ENCODE peak calls at places on chromosomes 16 and 17, in four cellular contexts. V is stomach, T is aorta, H is cardiac muscle cell. S is an unnamed sample.
A peak's percentile ranks its signal among the peaks of the same experiment; 100 is the strongest.

GRCh38 chr16:13307255-13307654 is 405.9 kb downstream of the SHISA9 start:
- DNase-seq in V (no peak), H (no peak), T (no peak), S (no peak)

GRCh38 chr17:77771145-77771544 is 187.4 kb upstream of the TNRC6C start:
- DNase-seq in V (no peak), H (no peak), T (no peak), S (no peak)

GRCh38 chr17:82475458-82475857 is 16.9 kb downstream of the NARF start:
- DNase-seq in T (no peak), V (no peak), H (no peak), S (no peak)

GRCh38 chr17:71625330-71625729 is 495.5 kb upstream of the SOX9 start:
- DNase-seq in T (no peak), V (no peak), H (no peak), S (no peak)

GRCh38 chr17:56918916-56919315 is 5.1 kb upstream of the TRIM25 start:
- DNase-seq in T (no peak), V (no peak), H (peak; percentile 88), S (peak; percentile 39)

GRCh38 chr17:31491794-31492171 is 100.3 kb downstream of the RAB11FIP4 start:
- DNase-seq in V (no peak), H (no peak), T (no peak), S (no peak)

GRCh38 chr16:56041556-56042140 is 149.6 kb upstream of the GNAO1 start:
- DNase-seq in H (no peak), T (no peak), V (no peak), S (peak; percentile 5)

GRCh38 chr16:87790278-87791023 is 24.7 kb upstream of the KLHDC4 start:
- DNase-seq in V (peak; percentile 40), H (no peak), T (no peak), S (no peak)

GRCh38 chr16:55328611-55329569 is 4.9 kb downstream of the IRX6 start:
- DNase-seq in V (no peak), T (no peak), H (no peak), S (no peak)

GRCh38 chr16:3349175-3349574 is 6.5 kb upstream of the OR2C1 start:
- DNase-seq in V (no peak), T (no peak), H (no peak), S (no peak)

GRCh38 chr17:38747385-38748328 is 479 bp downstream of the PCGF2 start:
- DNase-seq in T (peak; percentile 60), V (no peak), H (peak; percentile 48), S (no peak)

GRCh38 chr17:38750312-38751121 is 2.0 kb upstream of the PSMB3 start:
- DNase-seq in V (no peak), H (no peak), T (no peak), S (no peak)

GRCh38 chr17:38750044-38750311 is 1.8 kb upstream of the PCGF2 start:
- DNase-seq in T (no peak), V (no peak), H (no peak), S (no peak)

GRCh38 chr17:38748329-38749221 is at the start of gene PCGF2:
- DNase-seq in T (peak; percentile 94), V (peak; percentile 85), H (peak; percentile 95), S (no peak)

GRCh38 chr17:38749222-38750043 is 1.3 kb upstream of the PCGF2 start:
- DNase-seq in H (peak; percentile 84), T (peak; percentile 91), V (peak; percentile 81), S (no peak)
- H3K4me1 ChIP-seq in H (peaks cover 16% of the 10 kb centered on the region), T (no peaks in the 10 kb centered on the region), V (peaks cover 81% of the 10 kb centered on the region), S (peaks cover 60% of the 10 kb centered on the region)

GRCh38 chr17:4541041-4541327 is 14.2 kb downstream of the MYBBP1A start:
- DNase-seq in H (no peak), V (no peak), T (no peak), S (no peak)
- H3K27ac ChIP-seq in H (no peak overlapping the region), V (peak overlapping the region; percentile 65), T (no peak overlapping the region), S (no peak overlapping the region)

GRCh38 chr17:49566668-49567071 is 9.0 kb upstream of the NXPH3 start:
- DNase-seq in V (no peak), H (no peak), T (peak; percentile 22), S (no peak)
- H3K27me3 ChIP-seq in V (peaks cover 10% of the 10 kb centered on the region), H (peaks cover 14% of the 10 kb centered on the region), T (no peaks in the 10 kb centered on the region), S (no peaks in the 10 kb centered on the region)

DNA sequence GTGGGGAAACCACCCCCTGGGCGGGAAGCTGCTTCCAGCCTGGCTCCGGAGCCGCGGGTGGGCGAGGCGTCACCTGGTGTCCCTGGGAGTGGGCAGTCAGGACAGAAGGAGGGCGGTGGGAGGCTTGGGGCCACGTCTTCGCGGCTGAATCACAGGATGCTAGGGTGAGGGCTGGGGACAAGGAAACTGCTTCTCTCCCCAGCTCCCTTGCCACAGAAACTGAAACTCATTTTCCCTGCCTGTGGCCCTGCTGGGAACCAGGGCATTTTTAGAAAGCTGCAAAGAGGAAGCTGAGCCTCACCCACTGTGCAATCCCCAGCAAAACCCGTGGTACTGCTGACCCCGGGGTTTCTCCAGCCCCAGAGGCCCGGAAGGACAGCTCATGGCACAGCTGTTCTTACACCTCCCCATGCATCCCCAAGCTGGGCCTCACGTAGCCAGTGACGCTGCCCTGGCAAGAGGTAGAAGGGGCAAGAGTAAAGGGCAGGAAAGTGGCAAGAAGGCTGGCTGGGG is 8.2 kb downstream of the RHBDF2 start:
- DNase-seq in T (peak; percentile 92), V (peak; percentile 68), H (peak; percentile 80), S (no peak)
- H3K4me1 ChIP-seq in T (no peaks in the 10 kb centered on the region), V (peaks cover 46% of the 10 kb centered on the region), H (peaks cover 3% of the 10 kb centered on the region), S (peaks cover 18% of the 10 kb centered on the region)